ENCODE peak calls at places on chromosome X, in four cellular contexts. One of them, this sample, is unnamed.

GRCh38 chrX:10399152-10399741 is 221.1 kb downstream of the MID1 start:
- DNase-seq in A172: no peak
- DNase-seq in HT-29: no peak
- DNase-seq in fibroblast of the conjunctiva: no peak
- DNase-seq in this sample: no peak

GRCh38 chrX:5397409-5397808 is 831.3 kb downstream of the NLGN4X start:
- DNase-seq in A172: no peak
- DNase-seq in HT-29: no peak
- DNase-seq in fibroblast of the conjunctiva: no peak
- DNase-seq in this sample: no peak

GRCh38 chrX:21996872-21997271 is 35.3 kb upstream of the PHEX start:
- DNase-seq in HT-29: no peak
- DNase-seq in A172: peak; percentile 26
- DNase-seq in fibroblast of the conjunctiva: no peak
- DNase-seq in this sample: peak; percentile 34

GRCh38 chrX:68998716-68999115 is 166.5 kb downstream of the PJA1 start:
- DNase-seq in HT-29: peak; percentile 71
- DNase-seq in A172: no peak
- DNase-seq in fibroblast of the conjunctiva: no peak
- DNase-seq in this sample: no peak

GRCh38 chrX:3699841-3700381 is 13.5 kb downstream of the PRKX start:
- DNase-seq in HT-29: no peak
- DNase-seq in fibroblast of the conjunctiva: no peak
- DNase-seq in A172: no peak
- DNase-seq in this sample: peak; percentile 79

GRCh38 chrX:123713434-123713833 is 19.4 kb downstream of the THOC2 start:
- DNase-seq in HT-29: no peak
- DNase-seq in A172: no peak
- DNase-seq in fibroblast of the conjunctiva: no peak
- DNase-seq in this sample: no peak

GRCh38 chrX:24925430-24925829 is 90.3 kb downstream of the ARX start:
- DNase-seq in A172: no peak
- DNase-seq in fibroblast of the conjunctiva: peak; percentile 1
- DNase-seq in HT-29: no peak
- DNase-seq in this sample: no peak

GRCh38 chrX:12488220-12488619 is 303.0 kb upstream of the PRPS2 start:
- DNase-seq in HT-29: no peak
- DNase-seq in fibroblast of the conjunctiva: no peak
- DNase-seq in A172: no peak
- DNase-seq in this sample: no peak

GRCh38 chrX:964831-965416 is 247.5 kb downstream of the CRLF2 start:
- DNase-seq in A172: no peak
- DNase-seq in HT-29: no peak
- DNase-seq in fibroblast of the conjunctiva: no peak
- DNase-seq in this sample: no peak

GRCh38 chrX:130799393-130799792 is 103.6 kb downstream of the ENOX2 start:
- DNase-seq in HT-29: no peak
- DNase-seq in fibroblast of the conjunctiva: no peak
- DNase-seq in A172: no peak
- DNase-seq in this sample: peak; percentile 28

This sample was measured in OCI-M1.